ENCODE peak calls at places on chromosomes 6 and 20, in ten cellular contexts. One of them, this sample, is unnamed.

GRCh38 chr6:109446541-109446940 is 6.0 kb downstream of the SMPD2 start:
- DNase-seq in PC-9: no peak
- DNase-seq in left ventricle myocardium inferior: no peak
- DNase-seq in upper lobe of right lung: no peak
- DNase-seq in mesendoderm: no peak
- DNase-seq in iPS DF 6.9: no peak
- DNase-seq in upper lobe of left lung: no peak
- DNase-seq in stomach: peak; percentile 19
- DNase-seq in cardiac muscle cell: no peak
- DNase-seq in lung: peak; percentile 20
- DNase-seq in this sample: no peak

GRCh38 chr6:32844839-32845372 is 1.1 kb upstream of the PSMB8 start:
- DNase-seq in PC-9: no peak
- DNase-seq in stomach: no peak
- DNase-seq in upper lobe of left lung: no peak
- DNase-seq in left ventricle myocardium inferior: no peak
- DNase-seq in upper lobe of right lung: no peak
- DNase-seq in mesendoderm: no peak
- DNase-seq in cardiac muscle cell: no peak
- DNase-seq in iPS DF 6.9: no peak
- DNase-seq in lung: no peak
- DNase-seq in this sample: no peak

GRCh38 chr6:87340230-87340629 is 4.4 kb upstream of the C6orf163 start:
- DNase-seq in mesendoderm: no peak
- DNase-seq in left ventricle myocardium inferior: no peak
- DNase-seq in lung: no peak
- DNase-seq in upper lobe of left lung: no peak
- DNase-seq in stomach: no peak
- DNase-seq in iPS DF 6.9: no peak
- DNase-seq in upper lobe of right lung: no peak
- DNase-seq in PC-9: no peak
- DNase-seq in cardiac muscle cell: no peak
- DNase-seq in this sample: no peak

GRCh38 chr6:6588924-6589696 is 590 bp downstream of the LY86 start:
- DNase-seq in mesendoderm: no peak
- DNase-seq in cardiac muscle cell: no peak
- DNase-seq in lung: no peak
- DNase-seq in left ventricle myocardium inferior: no peak
- DNase-seq in upper lobe of left lung: no peak
- DNase-seq in stomach: no peak
- DNase-seq in upper lobe of right lung: no peak
- DNase-seq in iPS DF 6.9: no peak
- DNase-seq in PC-9: no peak
- DNase-seq in this sample: no peak

GRCh38 chr6:3707751-3708412 is 43.6 kb downstream of the PXDC1 start:
- DNase-seq in iPS DF 6.9: no peak
- DNase-seq in upper lobe of right lung: no peak
- DNase-seq in lung: no peak
- DNase-seq in PC-9: no peak
- DNase-seq in left ventricle myocardium inferior: no peak
- DNase-seq in mesendoderm: no peak
- DNase-seq in upper lobe of left lung: no peak
- DNase-seq in stomach: no peak
- DNase-seq in cardiac muscle cell: no peak
- DNase-seq in this sample: no peak

GRCh38 chr6:170208651-170209353 is 82.1 kb downstream of the DLL1 start:
- DNase-seq in lung: peak; percentile 22
- DNase-seq in PC-9: no peak
- DNase-seq in upper lobe of left lung: no peak
- DNase-seq in mesendoderm: no peak
- DNase-seq in cardiac muscle cell: no peak
- DNase-seq in iPS DF 6.9: no peak
- DNase-seq in upper lobe of right lung: peak; percentile 46
- DNase-seq in stomach: peak; percentile 17
- DNase-seq in left ventricle myocardium inferior: no peak
- DNase-seq in this sample: no peak

GRCh38 chr6:10719386-10720228 is 3.3 kb upstream of the TMEM14C start:
- DNase-seq in mesendoderm: no peak
- DNase-seq in left ventricle myocardium inferior: peak; percentile 55
- DNase-seq in PC-9: no peak
- DNase-seq in upper lobe of right lung: peak; percentile 64
- DNase-seq in upper lobe of left lung: no peak
- DNase-seq in stomach: no peak
- DNase-seq in lung: peak; percentile 33
- DNase-seq in cardiac muscle cell: no peak
- DNase-seq in iPS DF 6.9: no peak
- DNase-seq in this sample: no peak

GRCh38 chr20:58752565-58752964 is 60.0 kb downstream of the NPEPL1 start:
- DNase-seq in PC-9: no peak
- DNase-seq in iPS DF 6.9: no peak
- DNase-seq in mesendoderm: no peak
- DNase-seq in upper lobe of right lung: no peak
- DNase-seq in upper lobe of left lung: no peak
- DNase-seq in lung: peak; percentile 20
- DNase-seq in cardiac muscle cell: no peak
- DNase-seq in left ventricle myocardium inferior: no peak
- DNase-seq in stomach: peak; percentile 22
- DNase-seq in this sample: no peak

GRCh38 chr6:5998741-5999687 is 7.7 kb downstream of the NRN1 start:
- DNase-seq in upper lobe of left lung: no peak
- DNase-seq in left ventricle myocardium inferior: peak; percentile 56
- DNase-seq in stomach: no peak
- DNase-seq in lung: no peak
- DNase-seq in PC-9: no peak
- DNase-seq in mesendoderm: peak; percentile 65
- DNase-seq in upper lobe of right lung: no peak
- DNase-seq in cardiac muscle cell: peak; percentile 32
- DNase-seq in iPS DF 6.9: no peak
- DNase-seq in this sample: no peak

GRCh38 chr20:56574531-56575142 is 41.6 kb downstream of the FAM209B start:
- DNase-seq in mesendoderm: no peak
- DNase-seq in upper lobe of left lung: no peak
- DNase-seq in lung: no peak
- DNase-seq in upper lobe of right lung: no peak
- DNase-seq in iPS DF 6.9: no peak
- DNase-seq in cardiac muscle cell: no peak
- DNase-seq in PC-9: no peak
- DNase-seq in stomach: no peak
- DNase-seq in left ventricle myocardium inferior: no peak
- DNase-seq in this sample: no peak

GRCh38 chr20:56872620-56873458 is 243.7 kb downstream of the TFAP2C start:
- DNase-seq in lung: no peak
- DNase-seq in iPS DF 6.9: no peak
- DNase-seq in upper lobe of right lung: no peak
- DNase-seq in mesendoderm: no peak
- DNase-seq in PC-9: no peak
- DNase-seq in stomach: no peak
- DNase-seq in left ventricle myocardium inferior: no peak
- DNase-seq in upper lobe of left lung: no peak
- DNase-seq in cardiac muscle cell: no peak
- DNase-seq in this sample: no peak

GRCh38 chr20:60050193-60050960 is 92.2 kb downstream of the CDH26 start:
- DNase-seq in lung: no peak
- DNase-seq in iPS DF 6.9: peak; percentile 54
- DNase-seq in PC-9: peak; percentile 67
- DNase-seq in mesendoderm: peak; percentile 80
- DNase-seq in left ventricle myocardium inferior: no peak
- DNase-seq in stomach: peak; percentile 59
- DNase-seq in upper lobe of right lung: no peak
- DNase-seq in cardiac muscle cell: peak; percentile 22
- DNase-seq in upper lobe of left lung: peak; percentile 55
- DNase-seq in this sample: no peak

DNA sequence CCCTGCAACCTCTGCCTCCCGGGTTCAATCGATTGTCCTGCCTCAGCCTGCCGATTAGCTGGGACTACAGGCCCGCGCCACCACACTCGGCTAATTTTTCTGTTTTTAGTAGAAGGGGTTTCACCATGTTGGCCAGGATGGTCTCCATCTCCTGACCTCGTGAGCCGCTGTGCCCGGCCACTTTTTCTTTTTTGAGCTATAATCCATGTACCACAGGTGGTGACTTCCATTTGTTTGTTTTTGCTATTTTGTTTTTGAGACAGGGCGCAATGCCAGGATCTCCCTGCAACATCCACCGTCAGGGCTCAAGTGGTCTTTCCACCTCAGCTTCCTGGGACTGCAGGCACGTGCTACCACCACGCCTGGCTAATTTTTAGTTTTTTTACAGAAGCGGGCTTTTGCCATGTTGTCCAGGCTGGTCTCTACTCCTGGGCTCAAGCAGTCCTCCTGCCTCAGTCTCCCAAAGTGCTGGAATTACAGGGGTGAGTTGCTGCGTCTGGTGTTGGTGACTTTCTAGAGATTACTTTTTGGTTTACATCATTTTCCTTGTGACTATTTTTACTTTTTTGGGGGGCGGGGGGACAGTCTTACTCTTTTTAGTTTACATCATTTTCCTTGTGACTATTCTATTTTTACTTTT is 8.6 kb downstream of the HSPA1B start:
- DNase-seq in upper lobe of right lung: no peak
- DNase-seq in iPS DF 6.9: no peak
- DNase-seq in lung: no peak
- DNase-seq in upper lobe of left lung: no peak
- DNase-seq in cardiac muscle cell: no peak
- DNase-seq in stomach: no peak
- DNase-seq in PC-9: no peak
- DNase-seq in left ventricle myocardium inferior: no peak
- DNase-seq in mesendoderm: no peak
- DNase-seq in this sample: no peak
- H3K36me3 ChIP-seq in upper lobe of right lung: peaks cover 43% of the 10 kb centered on the region
- H3K36me3 ChIP-seq in iPS DF 6.9: peaks cover 29% of the 10 kb centered on the region
- H3K36me3 ChIP-seq in lung: peaks cover 29% of the 10 kb centered on the region
- H3K36me3 ChIP-seq in upper lobe of left lung: peaks cover 42% of the 10 kb centered on the region
- H3K36me3 ChIP-seq in cardiac muscle cell: peaks cover 45% of the 10 kb centered on the region
- H3K36me3 ChIP-seq in stomach: peaks cover 48% of the 10 kb centered on the region
- H3K36me3 ChIP-seq in PC-9: peaks cover 44% of the 10 kb centered on the region
- H3K36me3 ChIP-seq in left ventricle myocardium inferior: peaks cover 46% of the 10 kb centered on the region
- H3K36me3 ChIP-seq in mesendoderm: peaks cover 31% of the 10 kb centered on the region
- H3K36me3 ChIP-seq in this sample: peaks cover 2% of the 10 kb centered on the region

GRCh38 chr20:5184684-5185083 is 57.9 kb downstream of the CDS2 start:
- DNase-seq in upper lobe of right lung: no peak
- DNase-seq in mesendoderm: no peak
- DNase-seq in stomach: no peak
- DNase-seq in iPS DF 6.9: no peak
- DNase-seq in lung: no peak
- DNase-seq in upper lobe of left lung: no peak
- DNase-seq in cardiac muscle cell: no peak
- DNase-seq in left ventricle myocardium inferior: no peak
- DNase-seq in PC-9: no peak
- DNase-seq in this sample: no peak
- H3K36me3 ChIP-seq in upper lobe of right lung: peaks cover 81% of the 10 kb centered on the region
- H3K36me3 ChIP-seq in mesendoderm: peaks cover 3% of the 10 kb centered on the region
- H3K36me3 ChIP-seq in stomach: peaks cover 96% of the 10 kb centered on the region
- H3K36me3 ChIP-seq in iPS DF 6.9: peaks cover 18% of the 10 kb centered on the region
- H3K36me3 ChIP-seq in lung: peaks cover 35% of the 10 kb centered on the region
- H3K36me3 ChIP-seq in upper lobe of left lung: peaks cover 37% of the 10 kb centered on the region
- H3K36me3 ChIP-seq in cardiac muscle cell: peaks cover 29% of the 10 kb centered on the region
- H3K36me3 ChIP-seq in left ventricle myocardium inferior: peaks cover 78% of the 10 kb centered on the region
- H3K36me3 ChIP-seq in PC-9: peaks cover 11% of the 10 kb centered on the region
- H3K36me3 ChIP-seq in this sample: peaks cover 3% of the 10 kb centered on the region

DNA sequence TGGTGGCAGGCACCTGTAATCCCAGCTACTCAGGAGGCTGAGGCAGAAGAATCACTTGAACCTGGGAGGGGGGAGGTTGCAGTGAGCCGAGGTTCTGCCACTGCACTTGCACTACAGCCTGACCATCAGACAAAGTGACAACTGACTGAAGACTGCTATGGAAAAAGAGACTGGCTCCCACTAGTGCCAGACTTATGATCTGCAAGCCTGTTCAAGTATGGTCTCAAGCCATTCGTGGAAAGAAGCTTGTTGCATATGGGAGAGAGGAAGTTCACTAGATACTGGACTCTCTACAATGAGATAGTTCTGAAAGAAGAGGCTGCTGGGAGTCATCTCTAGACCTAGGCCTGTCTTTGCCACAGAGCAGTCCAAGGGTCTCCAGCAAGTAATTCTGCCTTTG is 26.7 kb downstream of the MDN1 start:
- DNase-seq in stomach: no peak
- DNase-seq in mesendoderm: peak; percentile 83
- DNase-seq in lung: no peak
- DNase-seq in upper lobe of right lung: no peak
- DNase-seq in cardiac muscle cell: peak; percentile 23
- DNase-seq in iPS DF 6.9: no peak
- DNase-seq in left ventricle myocardium inferior: no peak
- DNase-seq in upper lobe of left lung: no peak
- DNase-seq in PC-9: no peak
- DNase-seq in this sample: no peak
- H3K36me3 ChIP-seq in stomach: peaks cover 85% of the 10 kb centered on the region
- H3K36me3 ChIP-seq in mesendoderm: peaks cover 14% of the 10 kb centered on the region
- H3K36me3 ChIP-seq in lung: peaks cover 22% of the 10 kb centered on the region
- H3K36me3 ChIP-seq in upper lobe of right lung: peaks cover 61% of the 10 kb centered on the region
- H3K36me3 ChIP-seq in cardiac muscle cell: peaks cover 13% of the 10 kb centered on the region
- H3K36me3 ChIP-seq in iPS DF 6.9: peaks cover 20% of the 10 kb centered on the region
- H3K36me3 ChIP-seq in left ventricle myocardium inferior: peaks cover 59% of the 10 kb centered on the region
- H3K36me3 ChIP-seq in upper lobe of left lung: peaks cover 8% of the 10 kb centered on the region
- H3K36me3 ChIP-seq in PC-9: no peaks in the 10 kb centered on the region
- H3K36me3 ChIP-seq in this sample: no peaks in the 10 kb centered on the region

GRCh38 chr20:38426006-38426405 is 9.1 kb downstream of the SNHG17 start:
- DNase-seq in iPS DF 6.9: no peak
- DNase-seq in PC-9: no peak
- DNase-seq in cardiac muscle cell: no peak
- DNase-seq in upper lobe of left lung: no peak
- DNase-seq in stomach: no peak
- DNase-seq in lung: no peak
- DNase-seq in left ventricle myocardium inferior: no peak
- DNase-seq in mesendoderm: no peak
- DNase-seq in upper lobe of right lung: no peak
- DNase-seq in this sample: peak; percentile 65
- H3K36me3 ChIP-seq in iPS DF 6.9: peaks cover 76% of the 10 kb centered on the region
- H3K36me3 ChIP-seq in PC-9: peaks cover 93% of the 10 kb centered on the region
- H3K36me3 ChIP-seq in cardiac muscle cell: peaks cover 84% of the 10 kb centered on the region
- H3K36me3 ChIP-seq in upper lobe of left lung: peaks cover 79% of the 10 kb centered on the region
- H3K36me3 ChIP-seq in stomach: peaks cover 100% of the 10 kb centered on the region
- H3K36me3 ChIP-seq in lung: peaks cover 83% of the 10 kb centered on the region
- H3K36me3 ChIP-seq in left ventricle myocardium inferior: peaks cover 97% of the 10 kb centered on the region
- H3K36me3 ChIP-seq in mesendoderm: peaks cover 72% of the 10 kb centered on the region
- H3K36me3 ChIP-seq in upper lobe of right lung: peaks cover 100% of the 10 kb centered on the region
- H3K36me3 ChIP-seq in this sample: no peaks in the 10 kb centered on the region

GRCh38 chr20:49637238-49637637 is 69.3 kb upstream of the PTGIS start:
- DNase-seq in iPS DF 6.9: no peak
- DNase-seq in PC-9: no peak
- DNase-seq in stomach: no peak
- DNase-seq in upper lobe of left lung: no peak
- DNase-seq in cardiac muscle cell: no peak
- DNase-seq in mesendoderm: no peak
- DNase-seq in left ventricle myocardium inferior: no peak
- DNase-seq in lung: no peak
- DNase-seq in upper lobe of right lung: no peak
- DNase-seq in this sample: no peak
- H3K36me3 ChIP-seq in iPS DF 6.9: peaks cover 15% of the 10 kb centered on the region
- H3K36me3 ChIP-seq in PC-9: peaks cover 75% of the 10 kb centered on the region
- H3K36me3 ChIP-seq in stomach: peaks cover 96% of the 10 kb centered on the region
- H3K36me3 ChIP-seq in upper lobe of left lung: peaks cover 39% of the 10 kb centered on the region
- H3K36me3 ChIP-seq in cardiac muscle cell: peaks cover 31% of the 10 kb centered on the region
- H3K36me3 ChIP-seq in mesendoderm: peaks cover 5% of the 10 kb centered on the region
- H3K36me3 ChIP-seq in left ventricle myocardium inferior: peaks cover 72% of the 10 kb centered on the region
- H3K36me3 ChIP-seq in lung: peaks cover 37% of the 10 kb centered on the region
- H3K36me3 ChIP-seq in upper lobe of right lung: peaks cover 84% of the 10 kb centered on the region
- H3K36me3 ChIP-seq in this sample: peaks cover 8% of the 10 kb centered on the region

GRCh38 chr6:83183082-83183828 is 9.8 kb downstream of the PGM3 start:
- DNase-seq in cardiac muscle cell: no peak
- DNase-seq in lung: no peak
- DNase-seq in left ventricle myocardium inferior: no peak
- DNase-seq in upper lobe of right lung: no peak
- DNase-seq in mesendoderm: no peak
- DNase-seq in stomach: no peak
- DNase-seq in upper lobe of left lung: no peak
- DNase-seq in iPS DF 6.9: no peak
- DNase-seq in PC-9: no peak
- DNase-seq in this sample: peak; percentile 51
- H3K36me3 ChIP-seq in cardiac muscle cell: peaks cover 39% of the 10 kb centered on the region
- H3K36me3 ChIP-seq in lung: peaks cover 19% of the 10 kb centered on the region
- H3K36me3 ChIP-seq in left ventricle myocardium inferior: peaks cover 78% of the 10 kb centered on the region
- H3K36me3 ChIP-seq in upper lobe of right lung: peaks cover 79% of the 10 kb centered on the region
- H3K36me3 ChIP-seq in mesendoderm: peaks cover 8% of the 10 kb centered on the region
- H3K36me3 ChIP-seq in stomach: peaks cover 100% of the 10 kb centered on the region
- H3K36me3 ChIP-seq in upper lobe of left lung: peaks cover 31% of the 10 kb centered on the region
- H3K36me3 ChIP-seq in iPS DF 6.9: peaks cover 6% of the 10 kb centered on the region
- H3K36me3 ChIP-seq in PC-9: no peaks in the 10 kb centered on the region
- H3K36me3 ChIP-seq in this sample: no peaks in the 10 kb centered on the region

This sample was measured in kidney epithelial cell.